ENCODE peak calls at places on chromosomes 13 and 19, in nine cellular contexts. One of them, this sample, is unnamed.

GRCh38 chr13:90445179-90445578 is 902.3 kb upstream of the MIR17HG start:
- DNase-seq in H1: peak; percentile 31
- DNase-seq in A549: peak; percentile 18
- DNase-seq in endothelial cell of umbilical vein: peak; percentile 61
- DNase-seq in K562: no peak
- DNase-seq in HepG2: no peak
- DNase-seq in SK-N-SH: no peak
- DNase-seq in GM12878: no peak
- DNase-seq in HCT116: peak; percentile 10
- DNase-seq in this sample: no peak

GRCh38 chr13:74047925-74048324 is 86.3 kb downstream of the KLF12 start:
- DNase-seq in HepG2: no peak
- DNase-seq in GM12878: no peak
- DNase-seq in H1: no peak
- DNase-seq in endothelial cell of umbilical vein: peak; percentile 15
- DNase-seq in SK-N-SH: no peak
- DNase-seq in K562: no peak
- DNase-seq in HCT116: peak; percentile 7
- DNase-seq in A549: peak; percentile 1
- DNase-seq in this sample: no peak

GRCh38 chr13:113785051-113786010 is 26.3 kb downstream of the TMEM255B start:
- DNase-seq in HCT116: peak; percentile 48
- DNase-seq in HepG2: no peak
- DNase-seq in K562: no peak
- DNase-seq in SK-N-SH: no peak
- DNase-seq in H1: no peak
- DNase-seq in endothelial cell of umbilical vein: peak; percentile 80
- DNase-seq in A549: no peak
- DNase-seq in GM12878: no peak
- DNase-seq in this sample: peak; percentile 75

GRCh38 chr19:2243274-2244121 is 5.6 kb upstream of the AMH start:
- DNase-seq in K562: no peak
- DNase-seq in endothelial cell of umbilical vein: no peak
- DNase-seq in HCT116: no peak
- DNase-seq in HepG2: no peak
- DNase-seq in GM12878: no peak
- DNase-seq in SK-N-SH: peak; percentile 93
- DNase-seq in A549: no peak
- DNase-seq in H1: no peak
- DNase-seq in this sample: no peak

GRCh38 chr13:80469841-80470378 is 129.0 kb upstream of the SPRY2 start:
- DNase-seq in HCT116: no peak
- DNase-seq in K562: no peak
- DNase-seq in H1: no peak
- DNase-seq in SK-N-SH: no peak
- DNase-seq in GM12878: no peak
- DNase-seq in HepG2: no peak
- DNase-seq in endothelial cell of umbilical vein: peak; percentile 85
- DNase-seq in A549: peak; percentile 32
- DNase-seq in this sample: peak; percentile 19

GRCh38 chr13:75934889-75935288 is 298.8 kb downstream of the LMO7 start:
- DNase-seq in GM12878: no peak
- DNase-seq in SK-N-SH: no peak
- DNase-seq in H1: no peak
- DNase-seq in A549: no peak
- DNase-seq in endothelial cell of umbilical vein: no peak
- DNase-seq in K562: no peak
- DNase-seq in HepG2: no peak
- DNase-seq in HCT116: no peak
- DNase-seq in this sample: no peak

GRCh38 chr19:39154626-39155100 is 29.1 kb downstream of the PAK4 start:
- DNase-seq in A549: peak; percentile 55
- DNase-seq in HCT116: peak; percentile 38
- DNase-seq in HepG2: no peak
- DNase-seq in H1: no peak
- DNase-seq in SK-N-SH: peak; percentile 75
- DNase-seq in K562: peak; percentile 77
- DNase-seq in GM12878: no peak
- DNase-seq in endothelial cell of umbilical vein: no peak
- DNase-seq in this sample: no peak

GRCh38 chr13:31276386-31276785 is 76.6 kb downstream of the B3GLCT start:
- DNase-seq in endothelial cell of umbilical vein: no peak
- DNase-seq in A549: no peak
- DNase-seq in K562: no peak
- DNase-seq in HepG2: no peak
- DNase-seq in GM12878: no peak
- DNase-seq in H1: no peak
- DNase-seq in HCT116: no peak
- DNase-seq in SK-N-SH: no peak
- DNase-seq in this sample: no peak

GRCh38 chr13:42360046-42360445 is 88.1 kb downstream of the AKAP11 start:
- DNase-seq in A549: no peak
- DNase-seq in HCT116: no peak
- DNase-seq in HepG2: no peak
- DNase-seq in endothelial cell of umbilical vein: no peak
- DNase-seq in SK-N-SH: no peak
- DNase-seq in GM12878: no peak
- DNase-seq in H1: no peak
- DNase-seq in K562: no peak
- DNase-seq in this sample: no peak

GRCh38 chr19:38587562-38587961 is 30.2 kb downstream of the MAP4K1 start:
- DNase-seq in A549: no peak
- DNase-seq in H1: no peak
- DNase-seq in endothelial cell of umbilical vein: no peak
- DNase-seq in K562: no peak
- DNase-seq in SK-N-SH: peak; percentile 4
- DNase-seq in HepG2: no peak
- DNase-seq in GM12878: no peak
- DNase-seq in HCT116: no peak
- DNase-seq in this sample: no peak

GRCh38 chr13:73833331-73834070 is 300.7 kb downstream of the KLF12 start:
- DNase-seq in SK-N-SH: no peak
- DNase-seq in GM12878: no peak
- DNase-seq in H1: no peak
- DNase-seq in HepG2: no peak
- DNase-seq in HCT116: no peak
- DNase-seq in endothelial cell of umbilical vein: no peak
- DNase-seq in K562: no peak
- DNase-seq in A549: no peak
- DNase-seq in this sample: no peak

GRCh38 chr13:34207872-34208271 is 389.9 kb downstream of the RFC3 start:
- DNase-seq in K562: no peak
- DNase-seq in SK-N-SH: no peak
- DNase-seq in H1: no peak
- DNase-seq in HepG2: no peak
- DNase-seq in endothelial cell of umbilical vein: no peak
- DNase-seq in HCT116: no peak
- DNase-seq in A549: no peak
- DNase-seq in GM12878: no peak
- DNase-seq in this sample: no peak

GRCh38 chr13:109871018-109871370 is 84.6 kb upstream of the IRS2 start:
- DNase-seq in H1: no peak
- DNase-seq in HepG2: no peak
- DNase-seq in endothelial cell of umbilical vein: no peak
- DNase-seq in K562: no peak
- DNase-seq in A549: no peak
- DNase-seq in GM12878: no peak
- DNase-seq in SK-N-SH: no peak
- DNase-seq in HCT116: no peak
- DNase-seq in this sample: no peak

GRCh38 chr19:55087542-55087935 is 11.9 kb downstream of the EPS8L1 start:
- DNase-seq in A549: no peak
- DNase-seq in H1: no peak
- DNase-seq in endothelial cell of umbilical vein: no peak
- DNase-seq in K562: no peak
- DNase-seq in HepG2: no peak
- DNase-seq in GM12878: no peak
- DNase-seq in HCT116: no peak
- DNase-seq in SK-N-SH: no peak
- DNase-seq in this sample: no peak
- H3K4me3 ChIP-seq in A549: no peak overlapping the region
- H3K4me3 ChIP-seq in H1: peak overlapping the region; percentile 46
- H3K4me3 ChIP-seq in endothelial cell of umbilical vein: peak overlapping the region; percentile 31
- H3K4me3 ChIP-seq in K562: no peak overlapping the region
- H3K4me3 ChIP-seq in HepG2: no peak overlapping the region
- H3K4me3 ChIP-seq in GM12878: peak overlapping the region; percentile 27
- H3K4me3 ChIP-seq in HCT116: no peak overlapping the region
- H3K4me3 ChIP-seq in SK-N-SH: no peak overlapping the region
- H3K4me3 ChIP-seq in this sample: no peak overlapping the region

DNA sequence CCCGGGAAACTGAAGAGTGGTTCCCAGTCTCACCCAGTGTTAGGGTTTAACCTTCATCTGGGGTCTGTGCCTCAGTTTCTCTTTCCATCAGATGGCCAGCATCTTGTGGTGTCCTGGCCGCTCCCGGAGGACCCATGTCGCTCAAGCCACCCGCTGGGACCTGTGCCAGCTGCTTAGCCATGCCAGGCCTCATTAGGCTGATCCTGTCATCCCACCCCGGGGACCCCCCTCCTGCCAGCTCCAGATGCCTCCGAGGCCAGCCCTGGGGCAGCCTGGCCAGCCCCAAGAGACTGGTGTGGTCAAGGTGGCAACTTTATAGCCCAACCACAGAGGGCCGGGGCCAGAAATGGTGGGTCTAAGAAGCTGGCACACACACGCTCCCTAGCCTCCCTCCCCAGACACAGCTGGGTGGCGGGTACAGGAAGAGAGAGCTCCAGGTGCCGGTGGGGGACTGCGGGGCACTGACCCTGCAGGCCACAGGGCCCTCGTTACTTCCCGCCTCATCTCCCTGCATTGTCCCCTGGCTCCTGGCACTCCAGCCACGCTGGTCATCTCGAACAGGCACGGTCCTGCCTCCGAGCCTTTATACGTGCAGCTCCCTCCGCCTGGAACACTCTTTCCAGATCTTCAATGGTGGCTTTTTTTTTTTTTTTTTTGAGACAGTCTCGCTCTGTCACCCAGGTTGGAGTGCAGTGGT is 3.4 kb downstream of the NRTN start:
- DNase-seq in GM12878: no peak
- DNase-seq in HCT116: no peak
- DNase-seq in K562: no peak
- DNase-seq in SK-N-SH: no peak
- DNase-seq in H1: no peak
- DNase-seq in endothelial cell of umbilical vein: no peak
- DNase-seq in HepG2: no peak
- DNase-seq in A549: no peak
- DNase-seq in this sample: no peak
- TF ChIP-seq MAX in GM12878: no peak
- TF ChIP-seq MAX in HCT116: no peak
- TF ChIP-seq MAX in K562: no peak
- TF ChIP-seq MAX in SK-N-SH: no peak
- TF ChIP-seq MAX in H1: no peak
- TF ChIP-seq MAX in endothelial cell of umbilical vein: no peak
- TF ChIP-seq MAX in HepG2: no peak
- TF ChIP-seq MAX in A549: no peak
- TF ChIP-seq MAX in this sample: no peak

DNA sequence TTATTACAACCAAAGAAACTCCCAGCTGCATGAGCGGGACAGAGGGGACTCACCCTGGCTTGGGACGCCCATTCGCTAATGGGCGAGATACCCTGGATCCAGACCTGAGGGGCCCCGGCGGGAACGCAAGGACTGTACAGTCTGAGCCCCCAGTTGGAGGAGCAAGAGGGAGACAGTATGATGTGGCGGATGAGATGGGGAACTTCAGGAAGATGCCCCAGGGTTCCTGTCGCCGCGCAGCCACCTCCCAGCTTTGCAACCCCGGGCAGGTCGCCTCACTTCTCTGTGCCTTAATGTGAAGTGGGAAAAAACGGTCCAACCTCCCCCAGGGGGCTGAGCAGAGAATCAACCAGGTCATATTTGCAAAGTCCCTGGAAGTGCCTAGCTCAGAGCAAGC is 2.5 kb downstream of the NPAS1 start:
- DNase-seq in HCT116: no peak
- DNase-seq in SK-N-SH: no peak
- DNase-seq in K562: no peak
- DNase-seq in HepG2: no peak
- DNase-seq in H1: no peak
- DNase-seq in A549: no peak
- DNase-seq in GM12878: no peak
- DNase-seq in endothelial cell of umbilical vein: no peak
- DNase-seq in this sample: no peak
- H3K4me3 ChIP-seq in HCT116: no peak overlapping the region
- H3K4me3 ChIP-seq in SK-N-SH: no peak overlapping the region
- H3K4me3 ChIP-seq in K562: no peak overlapping the region
- H3K4me3 ChIP-seq in HepG2: no peak overlapping the region
- H3K4me3 ChIP-seq in H1: no peak overlapping the region
- H3K4me3 ChIP-seq in A549: peak overlapping the region; percentile 50
- H3K4me3 ChIP-seq in GM12878: no peak overlapping the region
- H3K4me3 ChIP-seq in endothelial cell of umbilical vein: no peak overlapping the region
- H3K4me3 ChIP-seq in this sample: no peak overlapping the region

GRCh38 chr19:43675906-43676305 is 5.9 kb upstream of the PLAUR start:
- DNase-seq in HepG2: no peak
- DNase-seq in H1: no peak
- DNase-seq in HCT116: no peak
- DNase-seq in GM12878: no peak
- DNase-seq in SK-N-SH: no peak
- DNase-seq in endothelial cell of umbilical vein: no peak
- DNase-seq in A549: no peak
- DNase-seq in K562: no peak
- DNase-seq in this sample: no peak

GRCh38 chr19:43673702-43674629 is 4.0 kb upstream of the PLAUR start:
- DNase-seq in A549: no peak
- DNase-seq in endothelial cell of umbilical vein: no peak
- DNase-seq in HepG2: no peak
- DNase-seq in GM12878: no peak
- DNase-seq in K562: no peak
- DNase-seq in H1: no peak
- DNase-seq in HCT116: no peak
- DNase-seq in SK-N-SH: no peak
- DNase-seq in this sample: peak; percentile 29

GRCh38 chr19:43674630-43674982 is 4.6 kb upstream of the PLAUR start:
- DNase-seq in HCT116: no peak
- DNase-seq in HepG2: no peak
- DNase-seq in GM12878: no peak
- DNase-seq in A549: no peak
- DNase-seq in SK-N-SH: no peak
- DNase-seq in K562: no peak
- DNase-seq in endothelial cell of umbilical vein: no peak
- DNase-seq in H1: no peak
- DNase-seq in this sample: peak; percentile 65

GRCh38 chr19:43678512-43678911 is 8.5 kb upstream of the PLAUR start:
- DNase-seq in H1: no peak
- DNase-seq in GM12878: no peak
- DNase-seq in A549: no peak
- DNase-seq in SK-N-SH: no peak
- DNase-seq in HepG2: no peak
- DNase-seq in K562: no peak
- DNase-seq in HCT116: no peak
- DNase-seq in endothelial cell of umbilical vein: no peak
- DNase-seq in this sample: no peak

DNA sequence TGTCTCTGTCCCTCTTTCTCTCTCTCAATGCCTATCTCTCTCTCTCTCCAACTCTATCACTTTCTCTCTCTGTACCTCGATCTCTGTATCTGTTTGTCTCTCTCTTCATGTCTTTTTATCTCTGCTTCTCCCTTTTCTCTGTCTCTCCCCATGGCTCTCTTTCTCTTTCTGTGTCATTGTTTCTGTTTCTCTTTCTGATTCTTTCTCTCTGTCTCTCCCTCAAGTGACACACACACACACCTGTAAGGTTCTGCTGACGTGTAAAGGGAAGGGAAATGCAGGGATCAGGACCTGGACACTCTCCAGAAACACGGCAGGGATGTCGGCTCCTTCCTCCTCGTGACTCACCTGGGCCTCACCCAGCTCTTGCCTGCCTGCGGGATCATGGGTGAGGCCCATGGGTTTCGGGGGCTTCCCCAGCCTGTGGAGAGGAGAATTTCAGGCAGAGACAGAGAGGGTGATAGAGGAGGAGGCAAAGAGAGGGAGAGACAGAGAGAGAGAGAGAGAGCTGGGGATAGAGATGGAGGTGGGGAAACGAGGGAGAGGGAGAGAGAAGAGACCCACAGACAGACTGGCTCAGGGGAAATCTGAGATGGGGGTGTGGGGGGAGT is 5.4 kb upstream of the PLAUR start:
- DNase-seq in K562: no peak
- DNase-seq in endothelial cell of umbilical vein: peak; percentile 21
- DNase-seq in A549: peak; percentile 78
- DNase-seq in GM12878: peak; percentile 34
- DNase-seq in HCT116: peak; percentile 92
- DNase-seq in H1: no peak
- DNase-seq in HepG2: no peak
- DNase-seq in SK-N-SH: no peak
- DNase-seq in this sample: no peak
- TF ChIP-seq MAX in K562: no peak
- TF ChIP-seq MAX in endothelial cell of umbilical vein: no peak
- TF ChIP-seq MAX in A549: peak; percentile 43
- TF ChIP-seq MAX in GM12878: no peak
- TF ChIP-seq MAX in HCT116: peak; percentile 88
- TF ChIP-seq MAX in H1: no peak
- TF ChIP-seq MAX in HepG2: no peak
- TF ChIP-seq MAX in SK-N-SH: no peak
- TF ChIP-seq MAX in this sample: no peak